ENCODE peak calls at places on chromosomes 6 and 20, in five cellular contexts. W, Z, P, I and G are unnamed samples.
A peak's percentile ranks its signal among the peaks of the same experiment; 100 is the strongest.

GRCh38 chr6:107763959-107764358 is 60.2 kb downstream of the SCML4 start:
- DNase-seq in P (no peak), I (no peak), W (peak; percentile 53), Z (no peak), G (no peak)

GRCh38 chr20:57907131-57908083 is 197.6 kb upstream of the PMEPA1 start:
- DNase-seq in P (no peak), Z (peak; percentile 51), W (no peak), I (no peak), G (no peak)

GRCh38 chr6:125149256-125150144 is 4.1 kb upstream of the TPD52L1 start:
- DNase-seq in Z (no peak), P (no peak), W (peak; percentile 69), I (no peak), G (no peak)

GRCh38 chr20:58833921-58834320 is 16.8 kb downstream of the GNAS-AS1 start:
- DNase-seq in P (no peak), I (no peak), Z (no peak), W (no peak), G (no peak)

GRCh38 chr6:88077305-88077704 is 29.7 kb downstream of the SPACA1 start:
- DNase-seq in P (no peak), Z (no peak), W (no peak), I (no peak), G (no peak)

GRCh38 chr6:34005845-34006644 is 139.8 kb downstream of the GRM4 start:
- DNase-seq in P (no peak), Z (no peak), I (no peak), W (no peak), G (no peak)

GRCh38 chr6:35427851-35428321 is 24.3 kb upstream of the FANCE start:
- DNase-seq in Z (no peak), W (peak; percentile 92), I (no peak), P (no peak), G (no peak)

GRCh38 chr20:54173653-54174451 is at the start of gene CYP24A1:
- DNase-seq in W (no peak), Z (no peak), I (no peak), P (no peak), G (no peak)

GRCh38 chr6:14272111-14273085 is 154.8 kb downstream of the CD83 start:
- DNase-seq in I (no peak), W (peak; percentile 42), P (no peak), Z (no peak), G (no peak)

GRCh38 chr6:155994071-155994470 is 538.4 kb upstream of the NOX3 start:
- DNase-seq in I (no peak), Z (no peak), P (no peak), W (no peak), G (no peak)

GRCh38 chr20:41650221-41650948 is 32.2 kb upstream of the CHD6 start:
- DNase-seq in P (no peak), Z (no peak), I (no peak), W (no peak), G (no peak)

GRCh38 chr6:145569140-145569539 is 166.2 kb downstream of the EPM2A start:
- DNase-seq in Z (no peak), W (peak; percentile 47), I (no peak), P (no peak), G (no peak)

GRCh38 chr6:168061269-168062210 is 17.5 kb downstream of the FRMD1 start:
- DNase-seq in W (no peak), Z (no peak), P (no peak), I (no peak), G (no peak)

GRCh38 chr6:11692451-11693376 is 85.9 kb downstream of the ADTRP start:
- DNase-seq in P (no peak), W (no peak), Z (no peak), I (no peak), G (no peak)
- H3K27ac ChIP-seq in P (no peak overlapping the region), W (no peak overlapping the region), Z (no peak overlapping the region), I (no peak overlapping the region), G (no peak overlapping the region)

GRCh38 chr6:112241820-112242443 is 12.4 kb downstream of the LAMA4 start:
- DNase-seq in W (no peak), I (no peak), P (no peak), Z (no peak), G (no peak)
- H3K4me1 ChIP-seq in W (peaks cover 20% of the 10 kb centered on the region), I (peaks cover 67% of the 10 kb centered on the region), P (no peaks in the 10 kb centered on the region), Z (no peaks in the 10 kb centered on the region), G (no peaks in the 10 kb centered on the region)

DNA sequence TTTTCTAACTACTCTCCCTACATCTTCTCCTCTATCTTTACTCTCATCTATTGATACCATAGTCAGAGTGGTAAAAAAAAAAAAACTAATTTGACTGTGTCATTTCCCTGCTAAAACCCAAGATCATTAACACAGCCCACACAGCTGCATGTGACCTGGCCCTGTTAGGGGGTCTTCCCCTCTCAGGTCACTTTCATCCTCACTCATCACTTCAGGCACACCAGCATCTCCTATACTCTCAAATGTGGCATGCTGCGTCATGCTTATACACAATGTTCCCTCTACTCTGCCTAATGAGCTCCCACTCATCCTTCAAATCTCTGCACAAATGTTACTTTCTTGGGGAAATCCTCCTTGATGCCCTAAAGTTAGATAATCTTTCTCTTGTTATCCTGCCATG is 86.8 kb downstream of the CDK19 start:
- DNase-seq in Z (no peak), I (no peak), W (no peak), P (no peak), G (no peak)
- H3K27ac ChIP-seq in Z (no peak overlapping the region), I (no peak overlapping the region), W (no peak overlapping the region), P (no peak overlapping the region), G (no peak overlapping the region)

GRCh38 chr20:36472656-36473071 is 68.7 kb upstream of the MYL9 start:
- DNase-seq in Z (no peak), P (no peak), W (no peak), I (no peak), G (no peak)

GRCh38 chr20:36473164-36473563 is 68.2 kb upstream of the MYL9 start:
- DNase-seq in I (no peak), P (no peak), W (no peak), Z (no peak), G (no peak)

GRCh38 chr20:36477475-36477874 is 63.8 kb upstream of the MYL9 start:
- DNase-seq in I (no peak), Z (no peak), P (no peak), W (no peak), G (no peak)

GRCh38 chr20:36471885-36472642 is 69.3 kb upstream of the MYL9 start:
- DNase-seq in Z (no peak), P (no peak), W (no peak), I (no peak), G (no peak)

GRCh38 chr20:36474563-36474962 is 66.8 kb upstream of the MYL9 start:
- DNase-seq in W (no peak), P (no peak), Z (no peak), I (no peak), G (no peak)
- H3K4me1 ChIP-seq in W (peaks cover 40% of the 10 kb centered on the region), P (no peaks in the 10 kb centered on the region), Z (no peaks in the 10 kb centered on the region), I (peaks cover 81% of the 10 kb centered on the region), G (peaks cover 24% of the 10 kb centered on the region)